ENCODE peak calls at places on chromosome 21, in nine cellular contexts. One of them, this sample, is unnamed.

GRCh38 chr21:40732998-40733397 is 114.0 kb downstream of the DSCAM start:
- DNase-seq in progenitor cell of endocrine pancreas: no peak
- DNase-seq in glutamatergic neuron: no peak
- DNase-seq in esophagus squamous epithelium: no peak
- DNase-seq in tibial nerve: no peak
- DNase-seq in GM12864: no peak
- DNase-seq in GM06990: no peak
- DNase-seq in HCT116: no peak
- DNase-seq in nephron progenitor cell: no peak
- DNase-seq in this sample: no peak

GRCh38 chr21:29351691-29352090 is 53.0 kb downstream of the BACH1 start:
- DNase-seq in esophagus squamous epithelium: no peak
- DNase-seq in progenitor cell of endocrine pancreas: no peak
- DNase-seq in HCT116: no peak
- DNase-seq in nephron progenitor cell: no peak
- DNase-seq in tibial nerve: no peak
- DNase-seq in GM12864: no peak
- DNase-seq in glutamatergic neuron: no peak
- DNase-seq in GM06990: no peak
- DNase-seq in this sample: no peak

GRCh38 chr21:15706686-15707085 is 23.1 kb upstream of the USP25 start:
- DNase-seq in HCT116: peak
- DNase-seq in nephron progenitor cell: no peak
- DNase-seq in GM12864: no peak
- DNase-seq in glutamatergic neuron: no peak
- DNase-seq in esophagus squamous epithelium: no peak
- DNase-seq in tibial nerve: no peak
- DNase-seq in progenitor cell of endocrine pancreas: no peak
- DNase-seq in GM06990: no peak
- DNase-seq in this sample: no peak

GRCh38 chr21:44793269-44794030 is 8.2 kb downstream of the UBE2G2 start:
- DNase-seq in GM12864: no peak
- DNase-seq in progenitor cell of endocrine pancreas: peak
- DNase-seq in esophagus squamous epithelium: no peak
- DNase-seq in tibial nerve: peak
- DNase-seq in glutamatergic neuron: peak
- DNase-seq in GM06990: peak
- DNase-seq in HCT116: peak
- DNase-seq in nephron progenitor cell: peak
- DNase-seq in this sample: peak

GRCh38 chr21:27721675-27722074 is 754.8 kb upstream of the ADAMTS5 start:
- DNase-seq in HCT116: no peak
- DNase-seq in glutamatergic neuron: no peak
- DNase-seq in tibial nerve: no peak
- DNase-seq in nephron progenitor cell: no peak
- DNase-seq in GM12864: no peak
- DNase-seq in progenitor cell of endocrine pancreas: no peak
- DNase-seq in esophagus squamous epithelium: no peak
- DNase-seq in GM06990: no peak
- DNase-seq in this sample: no peak

GRCh38 chr21:28731700-28732321 is 260.9 kb downstream of the LTN1 start:
- DNase-seq in tibial nerve: no peak
- DNase-seq in glutamatergic neuron: no peak
- DNase-seq in GM12864: no peak
- DNase-seq in HCT116: no peak
- DNase-seq in GM06990: no peak
- DNase-seq in progenitor cell of endocrine pancreas: no peak
- DNase-seq in nephron progenitor cell: no peak
- DNase-seq in esophagus squamous epithelium: no peak
- DNase-seq in this sample: no peak

GRCh38 chr21:41439245-41439644 is 13.2 kb downstream of the MX1 start:
- DNase-seq in progenitor cell of endocrine pancreas: no peak
- DNase-seq in GM06990: no peak
- DNase-seq in tibial nerve: no peak
- DNase-seq in GM12864: no peak
- DNase-seq in HCT116: no peak
- DNase-seq in nephron progenitor cell: no peak
- DNase-seq in esophagus squamous epithelium: no peak
- DNase-seq in glutamatergic neuron: no peak
- DNase-seq in this sample: no peak

GRCh38 chr21:45401054-45401518 is 3.9 kb upstream of the COL18A1 start:
- DNase-seq in tibial nerve: no peak
- DNase-seq in glutamatergic neuron: no peak
- DNase-seq in GM06990: no peak
- DNase-seq in HCT116: no peak
- DNase-seq in progenitor cell of endocrine pancreas: no peak
- DNase-seq in GM12864: no peak
- DNase-seq in esophagus squamous epithelium: no peak
- DNase-seq in nephron progenitor cell: no peak
- DNase-seq in this sample: no peak

GRCh38 chr21:42561742-42562141 is 48.1 kb downstream of the SLC37A1 start:
- DNase-seq in tibial nerve: no peak
- DNase-seq in HCT116: no peak
- DNase-seq in progenitor cell of endocrine pancreas: no peak
- DNase-seq in esophagus squamous epithelium: no peak
- DNase-seq in GM06990: peak
- DNase-seq in nephron progenitor cell: peak
- DNase-seq in glutamatergic neuron: peak
- DNase-seq in GM12864: peak
- DNase-seq in this sample: no peak
- TF ChIP-seq CTCF in tibial nerve: no peak
- TF ChIP-seq CTCF in HCT116: no peak
- TF ChIP-seq CTCF in progenitor cell of endocrine pancreas: no peak
- TF ChIP-seq CTCF in esophagus squamous epithelium: no peak
- TF ChIP-seq CTCF in GM06990: no peak
- TF ChIP-seq CTCF in nephron progenitor cell: no peak
- TF ChIP-seq CTCF in glutamatergic neuron: no peak
- TF ChIP-seq CTCF in GM12864: no peak
- TF ChIP-seq CTCF in this sample: no peak

GRCh38 chr21:36706482-36706852 is 7.6 kb downstream of the SIM2 start:
- DNase-seq in GM12864: no peak
- DNase-seq in glutamatergic neuron: no peak
- DNase-seq in esophagus squamous epithelium: no peak
- DNase-seq in GM06990: no peak
- DNase-seq in tibial nerve: no peak
- DNase-seq in progenitor cell of endocrine pancreas: no peak
- DNase-seq in nephron progenitor cell: no peak
- DNase-seq in HCT116: no peak
- DNase-seq in this sample: no peak
- TF ChIP-seq CTCF in GM12864: no peak
- TF ChIP-seq CTCF in glutamatergic neuron: peak
- TF ChIP-seq CTCF in esophagus squamous epithelium: no peak
- TF ChIP-seq CTCF in GM06990: no peak
- TF ChIP-seq CTCF in tibial nerve: no peak
- TF ChIP-seq CTCF in progenitor cell of endocrine pancreas: no peak
- TF ChIP-seq CTCF in nephron progenitor cell: peak
- TF ChIP-seq CTCF in HCT116: no peak
- TF ChIP-seq CTCF in this sample: no peak

GRCh38 chr21:36727886-36728285 is 29.0 kb downstream of the SIM2 start:
- DNase-seq in GM12864: no peak
- DNase-seq in nephron progenitor cell: no peak
- DNase-seq in esophagus squamous epithelium: no peak
- DNase-seq in glutamatergic neuron: no peak
- DNase-seq in GM06990: no peak
- DNase-seq in HCT116: no peak
- DNase-seq in progenitor cell of endocrine pancreas: no peak
- DNase-seq in tibial nerve: no peak
- DNase-seq in this sample: no peak
- TF ChIP-seq CTCF in GM12864: no peak
- TF ChIP-seq CTCF in nephron progenitor cell: no peak
- TF ChIP-seq CTCF in esophagus squamous epithelium: no peak
- TF ChIP-seq CTCF in glutamatergic neuron: no peak
- TF ChIP-seq CTCF in GM06990: no peak
- TF ChIP-seq CTCF in HCT116: peak
- TF ChIP-seq CTCF in progenitor cell of endocrine pancreas: no peak
- TF ChIP-seq CTCF in tibial nerve: no peak
- TF ChIP-seq CTCF in this sample: no peak

DNA sequence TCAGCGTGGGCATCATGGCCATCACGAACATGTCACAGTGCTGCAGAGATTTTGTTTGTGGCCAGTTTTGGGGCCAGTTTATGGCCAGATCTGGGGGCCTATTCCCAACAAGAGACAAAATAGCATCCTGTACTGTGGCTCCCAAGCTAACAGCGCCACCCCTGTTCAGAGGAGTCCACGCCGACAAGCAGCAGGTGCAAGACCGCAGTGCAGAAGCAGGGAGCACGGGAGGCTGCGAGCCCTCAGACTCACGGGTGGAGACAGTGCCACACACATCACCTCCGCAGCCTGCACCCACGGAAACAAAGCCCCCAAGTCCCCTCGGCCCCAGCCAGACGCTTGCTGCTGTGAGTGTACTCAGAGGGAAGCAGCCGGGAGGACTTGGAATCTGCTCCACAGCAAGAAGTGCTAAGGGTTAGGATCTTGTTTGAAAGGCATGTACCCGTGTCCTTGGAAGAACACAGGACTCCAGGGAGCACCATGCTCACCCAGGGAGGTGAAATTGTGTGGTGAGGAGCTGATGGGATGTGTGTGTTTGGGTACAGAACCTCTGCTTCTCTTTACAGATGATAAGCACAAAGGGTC is 7.1 kb downstream of the TCP10L start:
- DNase-seq in tibial nerve: no peak
- DNase-seq in GM06990: no peak
- DNase-seq in progenitor cell of endocrine pancreas: no peak
- DNase-seq in GM12864: no peak
- DNase-seq in glutamatergic neuron: no peak
- DNase-seq in esophagus squamous epithelium: no peak
- DNase-seq in nephron progenitor cell: peak
- DNase-seq in HCT116: peak
- DNase-seq in this sample: peak
- TF ChIP-seq CTCF in tibial nerve: no peak
- TF ChIP-seq CTCF in GM06990: peak
- TF ChIP-seq CTCF in progenitor cell of endocrine pancreas: peak
- TF ChIP-seq CTCF in GM12864: peak
- TF ChIP-seq CTCF in glutamatergic neuron: no peak
- TF ChIP-seq CTCF in esophagus squamous epithelium: peak
- TF ChIP-seq CTCF in nephron progenitor cell: peak
- TF ChIP-seq CTCF in HCT116: peak
- TF ChIP-seq CTCF in this sample: peak

GRCh38 chr21:34235514-34235913 is 128.3 kb upstream of the KCNE2 start:
- DNase-seq in HCT116: no peak
- DNase-seq in esophagus squamous epithelium: no peak
- DNase-seq in tibial nerve: no peak
- DNase-seq in glutamatergic neuron: no peak
- DNase-seq in GM12864: no peak
- DNase-seq in GM06990: no peak
- DNase-seq in progenitor cell of endocrine pancreas: no peak
- DNase-seq in nephron progenitor cell: no peak
- DNase-seq in this sample: no peak
- TF ChIP-seq CTCF in HCT116: no peak
- TF ChIP-seq CTCF in esophagus squamous epithelium: no peak
- TF ChIP-seq CTCF in tibial nerve: no peak
- TF ChIP-seq CTCF in glutamatergic neuron: no peak
- TF ChIP-seq CTCF in GM12864: no peak
- TF ChIP-seq CTCF in GM06990: no peak
- TF ChIP-seq CTCF in progenitor cell of endocrine pancreas: no peak
- TF ChIP-seq CTCF in nephron progenitor cell: no peak
- TF ChIP-seq CTCF in this sample: no peak

GRCh38 chr21:39456665-39457064 is 4.9 kb downstream of the SH3BGR start:
- DNase-seq in glutamatergic neuron: no peak
- DNase-seq in GM06990: no peak
- DNase-seq in tibial nerve: no peak
- DNase-seq in progenitor cell of endocrine pancreas: no peak
- DNase-seq in nephron progenitor cell: no peak
- DNase-seq in esophagus squamous epithelium: no peak
- DNase-seq in GM12864: no peak
- DNase-seq in HCT116: no peak
- DNase-seq in this sample: no peak
- TF ChIP-seq CTCF in glutamatergic neuron: peak
- TF ChIP-seq CTCF in GM06990: no peak
- TF ChIP-seq CTCF in tibial nerve: no peak
- TF ChIP-seq CTCF in progenitor cell of endocrine pancreas: peak
- TF ChIP-seq CTCF in nephron progenitor cell: peak
- TF ChIP-seq CTCF in esophagus squamous epithelium: no peak
- TF ChIP-seq CTCF in GM12864: peak
- TF ChIP-seq CTCF in HCT116: peak
- TF ChIP-seq CTCF in this sample: peak

DNA sequence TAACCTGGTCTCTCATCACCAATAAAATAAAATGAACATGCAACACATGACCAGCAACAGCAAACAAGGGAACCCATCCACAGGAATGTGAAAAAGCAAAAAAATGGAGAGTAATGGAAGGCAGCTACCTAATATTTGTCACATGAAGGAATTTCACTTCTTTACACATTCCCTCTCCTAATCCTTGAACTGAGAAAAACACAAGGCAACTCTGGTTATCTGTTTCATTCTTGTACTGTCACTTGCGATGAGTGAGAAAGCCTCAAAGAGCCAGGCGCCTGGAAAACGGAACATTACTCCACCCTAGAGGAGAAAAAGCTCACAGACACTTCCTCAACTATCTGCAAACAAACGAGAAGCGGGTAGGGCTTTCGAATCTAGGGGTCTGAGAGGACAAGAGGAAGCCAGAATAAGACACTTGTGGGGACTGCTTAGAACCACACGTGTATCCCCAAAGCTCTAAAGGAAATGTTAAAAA is 13.8 kb downstream of the HSF2BP start:
- DNase-seq in progenitor cell of endocrine pancreas: no peak
- DNase-seq in nephron progenitor cell: peak
- DNase-seq in glutamatergic neuron: peak
- DNase-seq in GM12864: peak
- DNase-seq in HCT116: no peak
- DNase-seq in GM06990: peak
- DNase-seq in tibial nerve: peak
- DNase-seq in esophagus squamous epithelium: no peak
- DNase-seq in this sample: peak
- TF ChIP-seq CTCF in progenitor cell of endocrine pancreas: peak
- TF ChIP-seq CTCF in nephron progenitor cell: peak
- TF ChIP-seq CTCF in glutamatergic neuron: no peak
- TF ChIP-seq CTCF in GM12864: peak
- TF ChIP-seq CTCF in HCT116: peak
- TF ChIP-seq CTCF in GM06990: peak
- TF ChIP-seq CTCF in tibial nerve: peak
- TF ChIP-seq CTCF in esophagus squamous epithelium: peak
- TF ChIP-seq CTCF in this sample: no peak

This sample was measured in activated CD8-positive, alpha-beta T cell treated with anti-CD3 and anti-CD28 coated beads for 36 hours.